ENCODE peak calls at places on chromosomes 5 and 9, in four cellular contexts. I is NCI-H2029, W is HFFc6, Q is HT-29. H is an unnamed sample.

GRCh38 chr5:35371971-35372426 is 141.7 kb upstream of the PRLR start:
- DNase-seq in I (no peak), W (no peak), Q (no peak), H (no peak)

GRCh38 chr5:128579111-128579510 is 41.1 kb upstream of the FBN2 start:
- DNase-seq in I (no peak), W (peak), Q (peak), H (peak)

GRCh38 chr5:119367502-119368237 is 11.9 kb downstream of the TNFAIP8 start:
- DNase-seq in I (no peak), W (peak), Q (no peak), H (peak)

GRCh38 chr5:157718529-157718928 is 12.7 kb upstream of the THG1L start:
- DNase-seq in I (no peak), W (peak), Q (peak), H (peak)

GRCh38 chr5:54944364-54944763 is 41.0 kb downstream of the ESM1 start:
- DNase-seq in I (no peak), W (peak), Q (peak), H (peak)

GRCh38 chr9:104748359-104749031 is 1.0 kb downstream of the NIPSNAP3A start:
- DNase-seq in I (no peak), W (no peak), Q (peak), H (peak)

GRCh38 chr9:34417734-34418133 is 40.6 kb downstream of the FAM219A start:
- DNase-seq in I (peak), W (no peak), Q (no peak), H (no peak)

GRCh38 chr5:172593306-172593705 is 47.8 kb upstream of the NEURL1B start:
- DNase-seq in I (no peak), W (no peak), Q (no peak), H (no peak)

GRCh38 chr5:54909911-54910870 is 75.2 kb downstream of the ESM1 start:
- DNase-seq in I (no peak), W (peak), Q (no peak), H (peak)

GRCh38 chr5:92662741-92663140 is 918.3 kb downstream of the NR2F1-AS1 start:
- DNase-seq in I (no peak), W (no peak), Q (no peak), H (no peak)

GRCh38 chr5:137283801-137284200 is 215.3 kb downstream of the SPOCK1 start:
- DNase-seq in I (peak), W (no peak), Q (no peak), H (no peak)

GRCh38 chr5:130289132-130290088 is 385.1 kb downstream of the CHSY3 start:
- DNase-seq in I (no peak), W (no peak), Q (no peak), H (no peak)

GRCh38 chr5:138264183-138264582 is 10.2 kb downstream of the GFRA3 start:
- DNase-seq in I (no peak), W (no peak), Q (no peak), H (no peak)

GRCh38 chr5:147179555-147180147 is 55.2 kb upstream of the STK32A start:
- DNase-seq in I (no peak), W (no peak), Q (no peak), H (no peak)

GRCh38 chr5:39058178-39058577 is 16.0 kb downstream of the RICTOR start:
- DNase-seq in I (no peak), W (no peak), Q (no peak), H (no peak)

GRCh38 chr5:78797945-78798731 is 149.6 kb upstream of the LHFPL2 start:
- DNase-seq in I (no peak), W (no peak), Q (no peak), H (no peak)

GRCh38 chr5:112995764-112996618 is 19.4 kb downstream of the DCP2 start:
- DNase-seq in I (peak), W (peak), Q (peak), H (peak)

GRCh38 chr5:8843766-8844165 is 702.1 kb downstream of the SEMA5A start:
- DNase-seq in I (peak), W (peak), Q (no peak), H (peak)

GRCh38 chr9:115008536-115008935 is 78.1 kb upstream of the TNFSF8 start:
- DNase-seq in I (no peak), W (peak), Q (no peak), H (peak)

GRCh38 chr5:131482556-131483088 is 152.4 kb downstream of the RAPGEF6 start:
- DNase-seq in I (no peak), W (no peak), Q (no peak), H (no peak)

GRCh38 chr5:9121597-9121996 is 424.3 kb downstream of the SEMA5A start:
- DNase-seq in I (no peak), W (no peak), Q (no peak), H (no peak)

GRCh38 chr5:39100851-39101396 is 26.7 kb upstream of the RICTOR start:
- DNase-seq in I (peak), W (peak), Q (peak), H (peak)

GRCh38 chr9:27073841-27074728 is 34.9 kb upstream of the TEK start:
- DNase-seq in I (no peak), W (no peak), Q (no peak), H (no peak)

GRCh38 chr5:147851578-147851977 is 20.1 kb upstream of the SPINK1 start:
- DNase-seq in I (no peak), W (no peak), Q (no peak), H (no peak)

GRCh38 chr5:72125271-72125670 is 18.0 kb downstream of the MAP1B start:
- DNase-seq in I (no peak), W (no peak), Q (no peak), H (no peak)

GRCh38 chr9:73565833-73566465 is 414.3 kb downstream of the ANXA1 start:
- DNase-seq in I (no peak), W (no peak), Q (peak), H (no peak)

GRCh38 chr5:133691448-133691847 is 79.1 kb upstream of the FSTL4 start:
- DNase-seq in I (no peak), W (no peak), Q (no peak), H (peak)

GRCh38 chr9:111198936-111199335 is 131.1 kb downstream of the OR2K2 start:
- DNase-seq in I (no peak), W (peak), Q (no peak), H (peak)

H was measured in EL.